ENCODE peak calls at places on chromosomes 2 and 18, in four cellular contexts. K is IMR-90, B is H9, R is H1. Q is an unnamed sample.

GRCh38 chr2:133525090-133525489 is 43.2 kb downstream of the NCKAP5 start:
- DNase-seq in K (no peak), B (no peak), R (no peak), Q (no peak)

GRCh38 chr2:128638741-128639477 is 320.2 kb upstream of the HS6ST1 start:
- DNase-seq in K (no peak), B (peak), R (peak), Q (peak)

GRCh38 chr18:76528477-76529432 is 33.7 kb upstream of the ZNF516 start:
- DNase-seq in K (peak), B (no peak), R (no peak), Q (peak)

GRCh38 chr2:232982926-232983668 is 30.0 kb downstream of the NGEF start:
- DNase-seq in K (no peak), B (peak), R (no peak), Q (peak)

GRCh38 chr2:12318427-12319057 is 398.2 kb upstream of the TRIB2 start:
- DNase-seq in K (peak), B (no peak), R (no peak), Q (no peak)

GRCh38 chr2:74497777-74498499 is 1.5 kb downstream of the LBX2 start:
- DNase-seq in K (no peak), B (peak), R (no peak), Q (peak)

GRCh38 chr2:70949086-70949485 is 13.4 kb downstream of the ATP6V1B1 start:
- DNase-seq in K (no peak), B (no peak), R (no peak), Q (no peak)

GRCh38 chr2:217637268-217637615 is 365.6 kb downstream of the TNS1 start:
- DNase-seq in K (no peak), B (no peak), R (no peak), Q (peak)

GRCh38 chr2:159153463-159153862 is 133.0 kb downstream of the WDSUB1 start:
- DNase-seq in K (no peak), B (no peak), R (no peak), Q (no peak)

GRCh38 chr2:229870903-229871650 is 50.7 kb downstream of the TRIP12 start:
- DNase-seq in K (peak), B (no peak), R (no peak), Q (no peak)

GRCh38 chr2:80303006-80303741 is 1.4 kb downstream of the LRRTM1 start:
- DNase-seq in K (no peak), B (peak), R (no peak), Q (peak)

GRCh38 chr2:227665189-227665940 is 1.2 kb upstream of the SCYGR5 start:
- DNase-seq in K (no peak), B (no peak), R (no peak), Q (no peak)

GRCh38 chr2:233643128-233643527 is 6.9 kb downstream of the UGT1A10 start:
- DNase-seq in K (no peak), B (peak), R (peak), Q (peak)

GRCh38 chr2:240355001-240355891 is 80.2 kb upstream of the GPC1 start:
- DNase-seq in K (peak), B (no peak), R (no peak), Q (peak)

GRCh38 chr2:234770715-234771141 is 181.1 kb upstream of the SH3BP4 start:
- DNase-seq in K (no peak), B (no peak), R (no peak), Q (peak)

GRCh38 chr2:238326801-238327365 is 6.6 kb downstream of the TRAF3IP1 start:
- DNase-seq in K (no peak), B (no peak), R (no peak), Q (no peak)

GRCh38 chr2:163375472-163375871 is 360.3 kb downstream of the FIGN start:
- DNase-seq in K (no peak), B (no peak), R (no peak), Q (no peak)

GRCh38 chr2:50952596-50952995 is 79.3 kb downstream of the NRXN1 start:
- DNase-seq in K (peak), B (no peak), R (no peak), Q (no peak)

GRCh38 chr2:64324746-64325410 is 129.1 kb upstream of the LGALSL start:
- DNase-seq in K (no peak), B (no peak), R (no peak), Q (no peak)

GRCh38 chr2:15640291-15640711 is 48.6 kb downstream of the DDX1 start:
- DNase-seq in K (peak), B (no peak), R (no peak), Q (peak)

GRCh38 chr2:8515864-8516533 is 165.9 kb upstream of the ID2 start:
- DNase-seq in K (no peak), B (no peak), R (no peak), Q (no peak)

GRCh38 chr18:32040936-32041335 is 22.3 kb downstream of the RNF125 start:
- DNase-seq in K (no peak), B (no peak), R (no peak), Q (no peak)

GRCh38 chr2:179340678-179341077 is 76.0 kb upstream of the SESTD1 start:
- DNase-seq in K (peak), B (no peak), R (no peak), Q (peak)

GRCh38 chr18:58125756-58126155 is 81.7 kb downstream of the NEDD4L start:
- DNase-seq in K (no peak), B (no peak), R (no peak), Q (no peak)

GRCh38 chr2:157813477-157813876 is 62.7 kb downstream of the ACVR1 start:
- DNase-seq in K (no peak), B (no peak), R (no peak), Q (no peak)
- H4K5ac ChIP-seq in K (no peak), B (no peak), R (no peak), Q (no peak)

GRCh38 chr2:126783341-126783740 is 115.3 kb upstream of the TEX51 start:
- DNase-seq in K (no peak), B (no peak), R (no peak), Q (no peak)
- H3K4ac ChIP-seq in K (no peak), B (no peak), R (no peak), Q (no peak)

GRCh38 chr18:54187372-54187771 is 37.1 kb downstream of the MBD2 start:
- DNase-seq in K (no peak), B (no peak), R (no peak), Q (no peak)
- H3K56ac ChIP-seq in K (no peak), B (no peak), R (no peak), Q (no peak)

GRCh38 chr2:168567840-168568239 is 111.8 kb downstream of the CERS6 start:
- DNase-seq in K (no peak), B (no peak), R (no peak), Q (no peak)

GRCh38 chr2:168565512-168565911 is 109.4 kb downstream of the CERS6 start:
- DNase-seq in K (no peak), B (no peak), R (no peak), Q (no peak)

GRCh38 chr2:168568476-168569227 is 112.6 kb downstream of the CERS6 start:
- DNase-seq in K (peak), B (no peak), R (no peak), Q (no peak)

GRCh38 chr2:168565112-168565511 is 109.0 kb downstream of the CERS6 start:
- DNase-seq in K (peak), B (no peak), R (no peak), Q (no peak)

GRCh38 chr2:168566974-168567650 is 111.0 kb downstream of the CERS6 start:
- DNase-seq in K (no peak), B (no peak), R (no peak), Q (no peak)
- H4K5ac ChIP-seq in K (no peak), B (no peak), R (no peak), Q (no peak)

DNA sequence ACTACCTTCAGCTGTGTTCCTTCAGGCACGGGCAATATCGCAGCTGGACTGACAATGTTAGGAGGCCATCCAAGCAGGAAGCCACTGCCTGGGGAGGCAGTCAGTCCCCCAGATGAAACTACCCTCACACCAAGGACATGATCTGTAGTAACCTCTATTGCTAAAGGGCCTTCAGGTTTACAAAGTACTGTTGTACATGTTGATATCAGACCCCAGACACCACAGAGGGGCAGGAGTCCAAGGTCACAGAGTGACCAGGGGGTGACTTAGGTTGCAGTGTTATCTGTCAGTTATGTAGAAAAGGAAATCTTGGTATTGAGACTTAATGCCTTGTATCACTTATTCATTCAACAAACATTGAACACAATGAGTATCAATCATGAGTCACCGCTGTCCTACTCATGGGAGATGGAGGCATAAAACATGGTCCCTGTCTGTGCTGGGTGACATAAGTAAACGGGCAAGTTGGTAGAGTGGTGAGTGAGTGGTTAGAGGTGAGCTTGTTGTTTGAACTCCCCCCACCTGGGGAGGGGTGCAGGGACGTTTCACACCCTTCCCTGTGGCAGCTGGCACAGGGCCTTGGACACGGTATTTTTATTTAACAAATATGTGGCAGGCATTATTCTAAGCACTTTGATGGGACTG is 7.1 kb downstream of the CABLES1 start:
- DNase-seq in K (no peak), B (no peak), R (no peak), Q (no peak)
- H3K4ac ChIP-seq in K (peak), B (no peak), R (no peak), Q (no peak)